ENCODE peak calls at places on chromosomes 5 and 9, in five cellular contexts. E is PC-9, H is astrocyte, L is PC-3, Q is OCI-LY7. R is an unnamed sample.

GRCh38 chr9:91423785-91424402 is at the start of gene NFIL3:
- DNase-seq in E (peak), H (peak), L (peak), Q (peak), R (no peak)

GRCh38 chr5:76818844-76819831 is at the start of gene F2RL1:
- DNase-seq in E (peak), H (peak), L (peak), Q (no peak), R (no peak)

GRCh38 chr9:123716339-123716738 is 213.6 kb downstream of the DENND1A start:
- DNase-seq in E (no peak), H (no peak), L (no peak), Q (peak), R (no peak)

GRCh38 chr5:23446436-23446835 is 61.0 kb upstream of the PRDM9 start:
- DNase-seq in E (no peak), H (no peak), L (peak), Q (no peak), R (no peak)

GRCh38 chr5:38846379-38846967 is 661 bp downstream of the OSMR start:
- DNase-seq in E (peak), H (no peak), L (no peak), Q (no peak), R (no peak)

GRCh38 chr9:134793281-134793680 is 87.3 kb upstream of the FCN2 start:
- DNase-seq in E (no peak), H (no peak), L (no peak), Q (no peak), R (no peak)

GRCh38 chr5:134463991-134464760 is 52.5 kb upstream of the CDKN2AIPNL start:
- DNase-seq in E (no peak), H (peak), L (no peak), Q (peak), R (no peak)

GRCh38 chr5:141349917-141350619 is at the start of gene PCDHGB1:
- DNase-seq in E (peak), H (peak), L (no peak), Q (peak), R (no peak)

GRCh38 chr9:128231638-128232568 is 28.7 kb downstream of the DNM1 start:
- DNase-seq in E (no peak), H (no peak), L (no peak), Q (no peak), R (no peak)

GRCh38 chr5:167061695-167062094 is 1229.8 kb upstream of the WWC1 start:
- DNase-seq in E (no peak), H (no peak), L (no peak), Q (no peak), R (no peak)

GRCh38 chr5:167058481-167058880 is 1233.0 kb upstream of the WWC1 start:
- DNase-seq in E (no peak), H (no peak), L (no peak), Q (no peak), R (no peak)

GRCh38 chr5:167057665-167058064 is 1233.8 kb upstream of the WWC1 start:
- DNase-seq in E (no peak), H (peak), L (no peak), Q (no peak), R (no peak)
- H2AFZ ChIP-seq in E (no peak), H (no peak), L (no peak), Q (no peak), R (no peak)

DNA sequence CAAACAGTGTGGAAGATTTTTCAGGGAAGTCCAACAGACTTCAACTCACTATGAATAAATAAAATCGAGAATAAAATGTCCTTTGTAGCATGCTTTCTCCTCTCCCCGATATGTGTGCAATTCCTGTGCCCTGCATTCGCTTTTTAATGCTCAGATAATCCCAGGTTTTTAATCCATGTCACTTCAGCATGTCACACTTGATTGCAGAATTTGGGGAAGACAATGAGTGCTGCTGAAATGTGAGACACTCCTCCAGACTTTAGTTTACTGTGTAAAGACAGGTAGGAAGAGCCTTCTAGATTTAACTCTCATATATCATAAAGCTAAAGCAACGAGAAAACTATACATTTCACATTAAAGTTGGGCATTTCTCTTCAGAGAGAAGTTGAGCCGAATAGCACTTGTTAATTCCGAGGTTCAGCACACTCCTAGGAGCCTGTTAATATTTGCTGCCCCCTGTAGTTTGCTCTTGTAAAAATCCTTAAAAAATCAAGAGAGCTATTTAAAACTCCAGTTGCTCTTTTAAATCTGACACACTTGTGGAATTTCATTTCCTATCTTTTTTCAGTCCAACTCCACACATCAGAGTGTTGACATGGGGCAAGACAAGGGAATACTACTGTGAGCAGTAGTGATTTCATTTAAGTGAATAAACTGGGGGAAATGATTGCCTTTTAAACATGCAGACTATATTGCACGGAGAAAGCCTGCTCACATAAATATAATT is 1096.1 kb upstream of the DMAC1 start:
- DNase-seq in E (no peak), H (peak), L (no peak), Q (peak), R (no peak)
- TF ChIP-seq CTCF in E (peak), H (peak), L (no peak), Q (peak), R (no peak)

GRCh38 chr5:122720347-122720746 is 54.5 kb upstream of the SNX2 start:
- DNase-seq in E (no peak), H (no peak), L (no peak), Q (no peak), R (no peak)

GRCh38 chr5:122713026-122713425 is 61.9 kb upstream of the SNX2 start:
- DNase-seq in E (no peak), H (no peak), L (no peak), Q (no peak), R (no peak)

GRCh38 chr5:122715095-122715494 is 59.8 kb upstream of the SNX2 start:
- DNase-seq in E (no peak), H (peak), L (no peak), Q (no peak), R (no peak)
- H2AFZ ChIP-seq in E (no peak), H (no peak), L (no peak), Q (no peak), R (no peak)

DNA sequence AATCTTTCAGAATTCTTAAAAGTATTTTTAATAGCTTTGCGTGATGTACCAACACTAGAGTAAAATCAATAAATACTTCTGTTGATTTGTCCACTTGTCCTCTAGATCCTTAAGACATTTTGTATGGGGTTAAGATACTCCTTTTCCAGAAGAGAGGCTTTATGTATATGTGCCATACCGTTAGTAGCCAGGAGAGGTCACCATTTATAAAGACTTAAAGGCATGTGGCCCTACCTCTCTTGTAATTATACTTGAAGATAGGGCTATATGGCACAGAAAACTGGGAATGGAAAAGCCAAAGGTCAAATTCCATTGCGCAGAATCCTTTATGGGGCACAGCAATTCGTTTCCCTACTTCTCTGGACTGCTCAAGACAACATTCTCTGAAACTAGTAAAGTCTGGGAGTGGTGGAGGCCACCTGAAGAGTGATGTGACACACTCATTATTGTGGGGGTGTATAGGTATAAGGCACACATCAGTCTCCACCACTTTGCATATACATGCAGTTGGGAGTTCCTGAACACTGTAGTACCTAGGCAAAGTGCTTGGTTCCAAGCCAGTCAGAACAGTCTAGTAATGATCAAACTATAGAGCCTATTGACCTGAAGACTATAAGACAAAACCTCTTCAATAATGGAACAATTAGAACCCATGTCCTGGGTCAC is 140.1 kb upstream of the FBXL17 start:
- DNase-seq in E (peak), H (peak), L (peak), Q (peak), R (peak)
- TF ChIP-seq CTCF in E (peak), H (peak), L (peak), Q (peak), R (peak)